ENCODE peak calls at places on chromosomes 1 and 21, in eight cellular contexts. W, B, K, G, E, M, X and Q are unnamed samples.

GRCh38 chr1:2297246-2298011 is 69.3 kb downstream of the SKI start:
- DNase-seq in E (no peak), G (no peak), X (no peak), B (no peak), M (no peak), K (no peak), W (no peak), Q (no peak)

GRCh38 chr1:34982820-34983376 is 2.2 kb downstream of the TMEM35B start:
- DNase-seq in X (no peak), K (no peak), W (no peak), B (no peak), E (no peak), M (no peak), G (no peak), Q (no peak)

GRCh38 chr1:84377480-84378095 is 20.7 kb upstream of the DNASE2B start:
- DNase-seq in W (peak; percentile 35), K (peak; percentile 93), M (no peak), G (no peak), X (peak; percentile 32), E (no peak), B (no peak), Q (no peak)

GRCh38 chr21:33383056-33383888 is 19.9 kb upstream of the IFNGR2 start:
- DNase-seq in G (peak; percentile 55), X (peak; percentile 56), K (peak; percentile 88), B (peak; percentile 64), E (peak; percentile 94), W (peak; percentile 77), M (peak; percentile 74), Q (peak; percentile 92)

GRCh38 chr1:159113783-159114182 is 37.2 kb upstream of the AIM2 start:
- DNase-seq in W (no peak), M (no peak), G (no peak), X (no peak), E (peak; percentile 34), K (no peak), B (no peak), Q (no peak)

GRCh38 chr1:185804206-185804605 is 70.0 kb downstream of the HMCN1 start:
- DNase-seq in K (peak; percentile 18), X (no peak), B (no peak), E (peak; percentile 14), G (no peak), W (no peak), M (no peak), Q (no peak)

GRCh38 chr1:88961081-88961480 is 31.3 kb downstream of the KYAT3 start:
- DNase-seq in E (no peak), K (no peak), M (no peak), G (no peak), W (no peak), X (no peak), B (no peak), Q (no peak)

GRCh38 chr21:23887709-23888303 is 1719.5 kb downstream of the MRPL39 start:
- DNase-seq in K (no peak), E (no peak), M (no peak), G (peak; percentile 51), B (no peak), W (peak; percentile 66), X (no peak), Q (peak; percentile 48)

GRCh38 chr1:1858382-1859086 is 32.4 kb downstream of the GNB1 start:
- DNase-seq in K (peak; percentile 97), B (peak; percentile 84), W (peak; percentile 89), E (peak; percentile 32), M (peak; percentile 54), X (peak; percentile 95), G (peak; percentile 16), Q (peak; percentile 39)

GRCh38 chr1:205488074-205488723 is 16.3 kb upstream of the CDK18 start:
- DNase-seq in G (peak; percentile 30), B (peak; percentile 66), M (no peak), W (peak; percentile 73), X (peak; percentile 55), K (peak; percentile 77), E (no peak), Q (peak; percentile 45)

GRCh38 chr21:14119038-14119437 is 91.7 kb downstream of the LIPI start:
- DNase-seq in X (no peak), W (peak; percentile 40), M (no peak), G (no peak), E (no peak), K (peak; percentile 41), B (no peak), Q (no peak)

GRCh38 chr21:46459356-46460112 is 843 bp downstream of the DIP2A start:
- DNase-seq in X (peak; percentile 34), W (peak; percentile 71), G (no peak), K (peak; percentile 83), B (peak; percentile 56), M (peak; percentile 71), E (no peak), Q (peak; percentile 16)

GRCh38 chr1:41689596-41689995 is 205.1 kb upstream of the EDN2 start:
- DNase-seq in X (no peak), B (no peak), E (no peak), K (peak; percentile 16), G (no peak), M (no peak), W (no peak), Q (no peak)

GRCh38 chr1:194252189-194252588 is 1065.8 kb upstream of the B3GALT2 start:
- DNase-seq in X (no peak), W (no peak), M (no peak), B (no peak), K (no peak), G (no peak), E (no peak), Q (no peak)

GRCh38 chr1:9561429-9561828 is 22.2 kb downstream of the SLC25A33 start:
- DNase-seq in G (peak; percentile 9), W (peak; percentile 48), B (no peak), K (peak; percentile 99), M (no peak), X (peak; percentile 66), E (peak; percentile 62), Q (no peak)

GRCh38 chr1:245353411-245353810 is 198.6 kb downstream of the KIF26B start:
- DNase-seq in X (no peak), M (no peak), B (no peak), G (no peak), E (no peak), K (no peak), W (no peak), Q (peak; percentile 3)

DNA sequence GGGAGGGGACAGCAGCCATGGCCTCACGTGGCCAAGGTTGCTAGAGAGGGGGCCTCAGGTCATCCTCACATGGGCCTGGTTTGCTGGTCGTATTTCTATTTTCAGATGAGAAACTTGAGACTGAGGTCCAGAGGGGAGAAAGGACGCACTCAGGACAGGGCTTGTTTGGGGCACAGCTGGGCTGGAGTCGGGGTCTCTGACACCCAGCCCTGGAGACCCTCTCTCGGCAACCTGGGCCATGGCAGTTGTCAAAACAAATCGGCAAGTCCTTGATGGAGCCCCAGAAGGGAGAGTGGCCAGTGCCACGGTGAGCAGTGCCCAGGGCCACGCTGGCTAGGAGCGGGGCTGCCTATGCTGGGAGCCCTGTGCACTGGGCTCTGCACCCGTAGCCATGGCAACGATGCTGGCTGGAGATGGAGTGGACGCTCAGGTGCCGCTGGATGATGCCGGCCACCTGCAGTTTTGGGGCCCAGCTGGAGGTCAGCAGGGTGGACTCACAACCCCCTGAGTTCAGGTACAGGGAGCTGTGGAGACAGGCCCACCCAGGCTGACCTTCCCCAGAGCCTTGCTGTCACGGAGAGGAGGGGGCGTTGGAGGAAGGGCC is 11.1 kb downstream of the LRRC3 start:
- DNase-seq in M (no peak), G (no peak), X (no peak), K (no peak), E (no peak), W (no peak), B (no peak), Q (no peak)
- H3K27me3 ChIP-seq in M (peaks cover 4% of the 10 kb centered on the region), G (no peaks in the 10 kb centered on the region), X (no peaks in the 10 kb centered on the region), K (no peaks in the 10 kb centered on the region), E (no peaks in the 10 kb centered on the region), W (peaks cover 42% of the 10 kb centered on the region), B (no peaks in the 10 kb centered on the region), Q (no peaks in the 10 kb centered on the region)

GRCh38 chr1:222127526-222128152 is 385.8 kb upstream of the DUSP10 start:
- DNase-seq in W (no peak), E (no peak), K (peak; percentile 20), M (no peak), G (no peak), X (no peak), B (no peak), Q (no peak)
- H3K4me1 ChIP-seq in W (no peaks in the 10 kb centered on the region), E (no peaks in the 10 kb centered on the region), K (no peaks in the 10 kb centered on the region), M (no peaks in the 10 kb centered on the region), G (no peaks in the 10 kb centered on the region), X (no peaks in the 10 kb centered on the region), B (no peaks in the 10 kb centered on the region), Q (no peaks in the 10 kb centered on the region)

DNA sequence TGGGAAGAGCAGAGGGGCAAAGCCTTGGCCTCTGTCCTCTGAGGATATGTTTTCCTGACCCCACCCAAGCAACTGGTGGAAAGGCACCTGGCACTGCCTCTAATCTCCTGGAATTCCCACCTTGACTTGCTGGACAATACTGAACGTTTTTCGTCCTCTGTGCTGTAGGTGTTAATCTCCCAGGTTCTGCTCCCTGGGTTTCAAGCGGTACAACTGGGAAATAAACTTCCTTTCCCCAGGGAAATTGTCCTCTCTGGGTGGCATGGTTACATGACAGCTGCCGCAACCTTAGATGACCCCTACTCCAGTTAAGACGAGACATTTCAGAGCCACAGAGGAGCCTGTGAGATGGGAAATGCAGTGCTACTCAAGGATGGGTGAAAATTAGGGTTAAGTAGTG is 57.3 kb upstream of the BCAR3 start:
- DNase-seq in K (no peak), X (no peak), B (no peak), W (no peak), E (no peak), G (no peak), M (no peak), Q (no peak)
- H3K27ac ChIP-seq in K (peak overlapping the region; percentile 83), X (no peak overlapping the region), B (no peak overlapping the region), W (no peak overlapping the region), E (peak overlapping the region; percentile 91), G (no peak overlapping the region), M (no peak overlapping the region), Q (no peak overlapping the region)

GRCh38 chr1:22971161-22972062 is 1.3 kb downstream of the LACTBL1 start:
- DNase-seq in B (no peak), E (peak; percentile 22), G (no peak), X (no peak), K (peak; percentile 22), W (peak; percentile 34), M (no peak), Q (no peak)
- H3K27me3 ChIP-seq in B (no peaks in the 10 kb centered on the region), E (peaks cover 46% of the 10 kb centered on the region), G (peaks cover 13% of the 10 kb centered on the region), X (peaks cover 27% of the 10 kb centered on the region), K (peaks cover 37% of the 10 kb centered on the region), W (peaks cover 15% of the 10 kb centered on the region), M (peaks cover 18% of the 10 kb centered on the region), Q (peaks cover 30% of the 10 kb centered on the region)

GRCh38 chr1:11746092-11746491 is 10.2 kb downstream of the AGTRAP start:
- DNase-seq in E (no peak), K (peak; percentile 58), X (no peak), M (no peak), W (no peak), B (no peak), G (no peak), Q (no peak)
- H3K4me1 ChIP-seq in E (no peaks in the 10 kb centered on the region), K (no peaks in the 10 kb centered on the region), X (peaks cover 12% of the 10 kb centered on the region), M (peaks cover 12% of the 10 kb centered on the region), W (peaks cover 20% of the 10 kb centered on the region), B (no peaks in the 10 kb centered on the region), G (peaks cover 24% of the 10 kb centered on the region), Q (peaks cover 27% of the 10 kb centered on the region)

DNA sequence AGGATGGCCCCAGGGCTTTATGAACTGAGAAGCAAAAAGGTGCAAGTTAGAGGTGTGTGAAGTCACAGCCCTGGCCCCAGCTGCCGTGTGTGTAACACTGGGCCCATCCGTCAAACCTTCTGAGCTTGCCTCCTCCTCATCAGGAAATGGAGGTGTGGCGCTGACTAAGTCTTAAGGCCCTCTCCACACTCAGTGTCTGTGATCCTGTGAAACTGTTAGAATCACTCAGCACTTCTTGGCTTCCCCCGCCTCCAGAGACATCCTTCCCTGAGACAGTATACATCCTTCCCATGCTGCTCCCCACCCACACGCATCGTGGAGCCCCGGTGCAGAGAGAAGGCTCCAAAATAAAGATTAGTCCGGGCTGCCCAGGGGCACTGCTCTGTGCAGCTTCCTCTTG is 33.3 kb downstream of the LRP8 start:
- DNase-seq in B (no peak), G (no peak), X (no peak), M (no peak), K (peak; percentile 88), W (peak; percentile 42), E (peak; percentile 55), Q (no peak)
- H3K27ac ChIP-seq in B (no peak overlapping the region), G (no peak overlapping the region), X (no peak overlapping the region), M (no peak overlapping the region), K (peak overlapping the region; percentile 16), W (no peak overlapping the region), E (no peak overlapping the region), Q (peak overlapping the region; percentile 1)